ENCODE peak calls at places on chromosome 20, in eight cellular contexts. H, X, L, F, V, K, O and J are unnamed samples.
A peak's percentile ranks its signal among the peaks of the same experiment; 100 is the strongest.

GRCh38 chr20:2006452-2007381 is 12.9 kb upstream of the PDYN start:
- DNase-seq in H (peak; percentile 50), X (peak; percentile 85), L (no peak), F (peak; percentile 1), V (peak; percentile 86), K (no peak), O (no peak), J (no peak)

GRCh38 chr20:12306107-12306506 is 388.4 kb downstream of the BTBD3 start:
- DNase-seq in H (no peak), X (no peak), L (no peak), F (no peak), V (no peak), K (no peak), O (no peak), J (no peak)

GRCh38 chr20:1894471-1894950 is 696 bp upstream of the SIRPA start:
- DNase-seq in H (no peak), X (no peak), L (no peak), F (no peak), V (peak; percentile 64), K (peak; percentile 84), O (no peak), J (no peak)

GRCh38 chr20:51002633-51003032 is 20.3 kb downstream of the KCNG1 start:
- DNase-seq in H (no peak), X (no peak), L (no peak), F (no peak), V (no peak), K (no peak), O (no peak), J (no peak)

GRCh38 chr20:19181552-19181951 is 30.9 kb upstream of the SLC24A3 start:
- DNase-seq in H (no peak), X (no peak), L (no peak), F (no peak), V (no peak), K (no peak), O (no peak), J (no peak)

GRCh38 chr20:41175201-41175651 is 37.9 kb downstream of the PLCG1 start:
- DNase-seq in H (no peak), X (no peak), L (no peak), F (no peak), V (no peak), K (peak; percentile 43), O (no peak), J (no peak)

GRCh38 chr20:44576297-44576696 is 6.1 kb upstream of the PKIG start:
- DNase-seq in H (peak; percentile 51), X (peak; percentile 40), L (no peak), F (no peak), V (peak; percentile 42), K (no peak), O (no peak), J (no peak)

GRCh38 chr20:35695245-35695749 is 3.9 kb downstream of the NFS1 start:
- DNase-seq in H (no peak), X (no peak), L (no peak), F (no peak), V (no peak), K (no peak), O (no peak), J (no peak)

GRCh38 chr20:46406986-46407670 is 713 bp upstream of the ELMO2 start:
- DNase-seq in H (no peak), X (peak; percentile 28), L (peak; percentile 35), F (no peak), V (peak; percentile 12), K (peak; percentile 80), O (peak; percentile 68), J (no peak)

GRCh38 chr20:46546293-46546692 is 4.2 kb downstream of the OCSTAMP start:
- DNase-seq in H (no peak), X (no peak), L (no peak), F (no peak), V (no peak), K (no peak), O (no peak), J (no peak)

GRCh38 chr20:8205996-8206395 is 73.9 kb downstream of the PLCB1 start:
- DNase-seq in H (peak; percentile 35), X (no peak), L (no peak), F (no peak), V (no peak), K (no peak), O (no peak), J (no peak)

GRCh38 chr20:46333136-46333991 is 25.1 kb upstream of the CDH22 start:
- DNase-seq in H (no peak), X (no peak), L (no peak), F (no peak), V (no peak), K (no peak), O (no peak), J (no peak)

GRCh38 chr20:50055524-50056083 is 57.3 kb downstream of the UBE2V1 start:
- DNase-seq in H (no peak), X (no peak), L (no peak), F (no peak), V (no peak), K (no peak), O (no peak), J (no peak)

GRCh38 chr20:54368578-54368977 is 106.8 kb upstream of the DOK5 start:
- DNase-seq in H (no peak), X (peak; percentile 66), L (no peak), F (no peak), V (no peak), K (no peak), O (no peak), J (no peak)

DNA sequence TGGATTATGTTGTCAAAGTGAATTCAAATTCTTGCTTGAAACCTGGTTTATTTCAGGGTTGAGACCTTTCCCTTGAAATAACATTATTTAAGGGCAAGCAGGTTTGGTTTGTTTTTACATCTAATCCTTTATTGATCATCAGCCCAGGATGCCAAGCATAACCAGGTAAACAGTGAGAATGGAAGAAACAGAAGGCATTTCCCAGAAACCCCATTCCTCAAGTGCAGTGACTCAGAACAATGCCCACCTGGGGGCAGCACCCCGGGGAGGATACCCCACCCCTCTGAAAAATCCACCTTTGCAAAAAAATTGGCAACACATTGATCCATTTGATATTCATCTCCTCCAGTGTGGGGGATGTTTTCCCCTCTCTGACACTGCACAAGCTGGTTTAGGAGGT is 32.5 kb downstream of the POFUT1 start:
- DNase-seq in H (no peak), X (peak; percentile 49), L (no peak), F (no peak), V (no peak), K (no peak), O (no peak), J (no peak)
- TF ChIP-seq CTCF in H (no peak), X (peak; percentile 45), L (no peak), F (peak; percentile 20), V (no peak), K (no peak), O (no peak), J (peak; percentile 5)

GRCh38 chr20:23350007-23350854 is at the start of gene NXT1:
- DNase-seq in H (peak; percentile 99), X (peak; percentile 99), L (peak; percentile 93), F (peak; percentile 97), V (peak; percentile 98), K (peak; percentile 99), O (peak; percentile 94), J (peak; percentile 35)
- TF ChIP-seq CTCF in H (no peak), X (no peak), L (no peak), F (no peak), V (no peak), K (peak; percentile 14), O (no peak), J (no peak)

GRCh38 chr20:25481235-25481917 is 73.9 kb downstream of the GINS1 start:
- DNase-seq in H (no peak), X (no peak), L (no peak), F (no peak), V (no peak), K (no peak), O (no peak), J (no peak)
- TF ChIP-seq CTCF in H (no peak), X (no peak), L (no peak), F (peak; percentile 26), V (no peak), K (no peak), O (no peak), J (no peak)

GRCh38 chr20:4592316-4593148 is 129.2 kb upstream of the PRND start:
- DNase-seq in H (peak; percentile 78), X (peak; percentile 68), L (no peak), F (no peak), V (peak; percentile 33), K (no peak), O (peak; percentile 50), J (no peak)
- TF ChIP-seq CTCF in H (peak; percentile 99), X (peak; percentile 69), L (peak; percentile 93), F (peak; percentile 82), V (peak; percentile 52), K (peak; percentile 97), O (peak; percentile 94), J (peak; percentile 80)

DNA sequence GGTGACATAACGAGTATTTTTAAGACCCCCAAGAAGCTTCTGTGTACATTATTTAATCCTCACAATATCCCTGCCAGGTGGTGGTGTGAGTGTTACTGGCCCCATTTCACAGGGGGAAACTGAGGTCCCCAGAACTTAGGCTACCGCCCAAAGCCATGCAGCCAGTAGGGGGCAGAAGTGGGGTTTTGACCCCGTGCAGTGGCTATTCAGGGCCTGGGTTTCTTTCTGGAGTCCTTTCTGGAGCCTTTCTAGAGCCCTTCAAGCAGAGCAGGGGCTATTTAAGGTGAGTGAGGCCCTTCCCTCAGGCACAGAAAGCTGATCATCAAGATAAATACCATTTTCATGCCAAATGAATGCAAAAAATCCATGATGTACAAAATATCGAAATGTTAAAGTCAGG is 59.0 kb downstream of the CTCFL start:
- DNase-seq in H (no peak), X (no peak), L (no peak), F (no peak), V (no peak), K (no peak), O (no peak), J (no peak)
- TF ChIP-seq CTCF in H (no peak), X (peak; percentile 60), L (no peak), F (no peak), V (no peak), K (no peak), O (no peak), J (no peak)

GRCh38 chr20:10078403-10078802 is 43.6 kb downstream of the ANKEF1 start:
- DNase-seq in H (no peak), X (no peak), L (no peak), F (no peak), V (no peak), K (no peak), O (no peak), J (no peak)

GRCh38 chr20:10075606-10076005 is 40.8 kb downstream of the ANKEF1 start:
- DNase-seq in H (no peak), X (no peak), L (no peak), F (no peak), V (no peak), K (no peak), O (no peak), J (no peak)

GRCh38 chr20:10077886-10078285 is 43.1 kb downstream of the ANKEF1 start:
- DNase-seq in H (no peak), X (no peak), L (no peak), F (no peak), V (no peak), K (no peak), O (no peak), J (no peak)

GRCh38 chr20:10076126-10077080 is 41.6 kb downstream of the ANKEF1 start:
- DNase-seq in H (peak; percentile 68), X (no peak), L (no peak), F (no peak), V (no peak), K (no peak), O (no peak), J (no peak)

GRCh38 chr20:10077081-10077471 is 42.3 kb downstream of the ANKEF1 start:
- DNase-seq in H (no peak), X (peak; percentile 85), L (no peak), F (no peak), V (no peak), K (no peak), O (no peak), J (no peak)
- TF ChIP-seq CTCF in H (peak; percentile 61), X (peak; percentile 88), L (peak; percentile 22), F (peak; percentile 27), V (peak; percentile 12), K (no peak), O (no peak), J (peak; percentile 24)